ENCODE peak calls at places on chromosomes 4 and X, in six cellular contexts. O, Y, J, D, N and S are unnamed samples.

GRCh38 chr4:1550122-1551070 is 133.7 kb downstream of the FAM53A start:
- DNase-seq in J (no peak), D (no peak), O (peak), N (no peak), Y (no peak), S (no peak)

GRCh38 chr4:123599061-123599919 is 202.7 kb downstream of the SPRY1 start:
- DNase-seq in Y (no peak), J (no peak), O (no peak), D (peak), N (peak), S (no peak)

GRCh38 chr4:4395849-4396627 is 9.1 kb downstream of the NSG1 start:
- DNase-seq in D (peak), N (peak), J (no peak), O (no peak), Y (no peak), S (no peak)

GRCh38 chr4:180618396-180618795 is 1624.8 kb upstream of the TENM3 start:
- DNase-seq in O (no peak), D (no peak), N (no peak), Y (no peak), J (no peak), S (no peak)

GRCh38 chrX:145848857-145849256 is 31.2 kb downstream of the SLITRK2 start:
- DNase-seq in N (no peak), J (no peak), O (no peak), Y (no peak), D (no peak), S (no peak)

GRCh38 chr4:155796031-155796430 is 37.2 kb downstream of the GUCY1B1 start:
- DNase-seq in J (no peak), D (peak), O (no peak), Y (no peak), N (peak), S (no peak)

GRCh38 chr4:44016582-44017421 is 431.8 kb downstream of the KCTD8 start:
- DNase-seq in N (peak), D (peak), O (no peak), Y (peak), J (no peak), S (no peak)

GRCh38 chr4:8112672-8113071 is 45.9 kb downstream of the ABLIM2 start:
- DNase-seq in J (no peak), N (no peak), Y (no peak), D (no peak), O (no peak), S (no peak)

GRCh38 chrX:149491812-149492211 is 13.3 kb downstream of the IDS start:
- DNase-seq in N (no peak), D (peak), Y (no peak), O (no peak), J (no peak), S (no peak)

GRCh38 chr4:76585897-76586360 is 150.9 kb downstream of the SHROOM3 start:
- DNase-seq in N (no peak), J (peak), O (peak), Y (peak), D (peak), S (peak)

GRCh38 chr4:77172336-77172735 is 15.3 kb downstream of the CCNG2 start:
- DNase-seq in N (peak), Y (no peak), D (no peak), J (no peak), O (no peak), S (no peak)

GRCh38 chrX:115606861-115607260 is 45.9 kb downstream of the PLS3 start:
- DNase-seq in N (no peak), O (no peak), Y (no peak), J (no peak), D (no peak), S (no peak)

GRCh38 chr4:36399762-36400353 is 118.4 kb downstream of the DTHD1 start:
- DNase-seq in N (peak), J (no peak), D (peak), Y (no peak), O (no peak), S (no peak)

GRCh38 chr4:28092610-28093009 is 1232.0 kb downstream of the STIM2 start:
- DNase-seq in D (no peak), Y (no peak), O (no peak), J (no peak), N (no peak), S (no peak)

GRCh38 chr4:53476232-53477037 is 99.0 kb downstream of the FIP1L1 start:
- DNase-seq in D (no peak), N (peak), O (peak), Y (no peak), J (peak), S (peak)

GRCh38 chr4:98682719-98683118 is 24.3 kb upstream of the TSPAN5 start:
- DNase-seq in O (no peak), J (no peak), N (peak), Y (no peak), D (no peak), S (no peak)

DNA sequence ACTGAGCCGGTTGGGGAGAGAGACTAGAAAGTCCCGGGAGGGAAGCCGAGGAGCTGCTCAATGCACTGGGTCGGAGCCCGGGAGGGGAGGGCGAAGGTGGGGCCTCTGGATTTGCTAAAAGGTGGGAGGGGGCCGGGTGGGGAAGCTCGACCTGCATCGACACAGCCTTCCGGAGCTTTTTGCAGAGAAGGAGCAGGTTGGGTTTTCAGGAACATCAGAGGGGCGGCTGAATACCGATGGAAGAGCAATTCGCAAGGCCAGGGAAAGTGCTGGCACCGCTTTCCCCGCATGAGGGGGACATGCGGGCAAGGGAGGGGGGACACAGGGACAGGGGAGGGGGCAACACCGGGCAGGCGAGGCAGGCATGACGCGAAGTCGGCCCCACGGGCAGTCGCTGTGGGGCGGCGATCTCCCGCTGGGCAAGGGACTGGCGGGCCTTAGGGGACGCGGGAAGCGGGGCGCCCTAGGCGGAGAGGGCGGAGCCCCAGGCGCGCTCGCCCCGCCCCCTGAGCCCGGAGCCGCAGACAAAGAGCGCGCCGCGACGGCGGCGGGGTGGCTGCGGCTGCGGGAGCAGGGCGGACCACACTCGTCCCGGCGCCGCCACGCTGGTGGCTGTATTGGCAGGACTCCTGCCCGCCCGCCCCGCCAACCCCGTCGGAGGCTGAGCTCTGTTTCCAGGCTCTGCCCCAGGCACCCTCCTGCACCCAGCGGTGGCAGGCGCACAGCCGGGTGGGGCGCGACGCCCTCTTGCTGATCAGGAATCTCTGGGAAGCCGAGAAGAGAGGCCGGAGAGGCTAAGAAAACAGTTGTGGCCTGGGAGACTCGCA is 11.6 kb downstream of the PDZD4 start:
- DNase-seq in Y (no peak), O (peak), J (peak), N (no peak), D (no peak), S (no peak)
- H3K4me3 ChIP-seq in Y (peak), O (peak), J (peak), N (peak), D (peak), S (peak)

GRCh38 chrX:153725039-153725831 is 579 bp downstream of the ABCD1 start:
- DNase-seq in D (no peak), O (no peak), Y (no peak), J (no peak), N (no peak), S (no peak)
- H3K4me3 ChIP-seq in D (peak), O (peak), Y (peak), J (peak), N (peak), S (no peak)

DNA sequence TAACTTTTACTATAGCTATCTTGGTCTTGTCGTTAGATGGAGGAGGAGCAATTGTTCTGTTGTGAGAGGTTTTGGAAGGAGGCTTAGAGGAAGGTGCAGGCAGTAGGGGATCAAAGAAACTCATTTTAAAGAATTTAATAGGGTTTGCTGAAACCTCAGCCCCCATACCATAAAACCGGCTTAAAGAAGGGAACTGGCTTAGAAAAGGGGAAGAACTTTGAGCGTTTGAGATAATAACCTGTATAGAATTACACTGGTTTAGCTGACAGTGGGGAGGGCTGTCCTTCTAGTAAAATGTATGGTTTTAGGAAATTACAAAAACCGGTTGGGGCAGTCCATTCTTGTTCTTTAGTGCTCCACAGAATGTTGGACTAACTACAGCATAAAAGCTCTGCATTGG is 128.1 kb downstream of the KDM6A start:
- DNase-seq in O (no peak), D (no peak), N (no peak), Y (no peak), J (no peak), S (no peak)
- H3K4me3 ChIP-seq in O (no peak), D (no peak), N (no peak), Y (no peak), J (no peak), S (no peak)

DNA sequence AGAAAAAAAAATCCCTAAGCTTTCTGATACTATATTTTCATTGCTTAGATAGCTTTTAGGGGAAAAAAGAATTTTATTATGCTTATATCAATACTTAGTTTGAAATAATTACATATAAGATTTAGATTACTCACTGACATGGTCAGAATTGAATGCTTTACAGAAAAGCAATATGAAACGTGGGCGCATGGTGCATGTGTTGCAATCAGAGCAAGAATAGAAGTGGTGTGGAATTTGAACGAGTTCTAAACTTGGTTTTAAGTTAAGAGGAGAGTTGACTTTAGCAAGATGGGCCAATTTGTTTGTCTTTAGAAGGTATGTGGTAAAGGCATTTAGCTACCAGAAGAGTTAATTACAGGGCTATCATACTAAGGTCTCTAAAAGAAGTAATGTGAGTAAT is 21.4 kb downstream of the OCRL start:
- DNase-seq in Y (no peak), O (no peak), N (no peak), J (no peak), D (no peak), S (no peak)
- H3K4me3 ChIP-seq in Y (no peak), O (no peak), N (no peak), J (no peak), D (no peak), S (no peak)

DNA sequence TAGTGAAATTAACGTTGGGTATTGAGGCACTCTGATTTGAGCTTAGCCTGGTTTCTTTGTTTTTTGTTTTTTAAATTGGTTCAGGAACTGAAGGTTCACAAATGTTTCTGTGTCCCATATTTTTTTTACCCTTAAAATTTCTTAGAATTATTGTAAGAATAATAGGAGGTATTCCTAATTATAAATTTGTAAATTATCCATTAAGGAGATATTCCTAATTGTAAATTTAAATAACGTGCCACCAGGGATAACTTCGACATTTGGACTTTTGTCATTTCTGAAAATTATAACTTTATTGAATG is 1.2 kb downstream of the WWC2 start:
- DNase-seq in J (no peak), D (no peak), O (no peak), Y (no peak), N (no peak), S (no peak)
- H3K4me3 ChIP-seq in J (peak), D (peak), O (peak), Y (peak), N (peak), S (peak)

DNA sequence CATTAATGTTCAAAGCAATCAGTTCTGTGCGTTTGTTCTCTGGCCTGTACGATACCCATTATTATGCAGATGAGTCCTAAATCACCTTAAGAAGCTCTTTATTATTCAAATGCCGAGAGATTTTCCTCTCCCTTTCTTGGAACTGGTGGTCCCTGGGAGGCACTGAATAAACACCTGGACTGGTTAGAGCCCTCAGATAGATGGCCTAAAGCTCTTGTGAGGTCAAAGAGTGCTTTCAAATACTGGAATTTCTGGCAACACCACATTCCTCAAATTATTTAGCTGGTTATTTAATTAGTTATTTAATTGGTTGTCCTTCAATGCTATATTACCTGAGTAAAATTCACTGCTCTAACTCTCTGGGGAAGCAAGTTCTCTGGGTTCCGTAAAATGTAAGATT is 3.0 kb downstream of the ARHGEF38 start:
- DNase-seq in N (no peak), O (no peak), J (no peak), Y (no peak), D (no peak), S (no peak)
- H3K4me3 ChIP-seq in N (no peak), O (no peak), J (no peak), Y (peak), D (no peak), S (no peak)

DNA sequence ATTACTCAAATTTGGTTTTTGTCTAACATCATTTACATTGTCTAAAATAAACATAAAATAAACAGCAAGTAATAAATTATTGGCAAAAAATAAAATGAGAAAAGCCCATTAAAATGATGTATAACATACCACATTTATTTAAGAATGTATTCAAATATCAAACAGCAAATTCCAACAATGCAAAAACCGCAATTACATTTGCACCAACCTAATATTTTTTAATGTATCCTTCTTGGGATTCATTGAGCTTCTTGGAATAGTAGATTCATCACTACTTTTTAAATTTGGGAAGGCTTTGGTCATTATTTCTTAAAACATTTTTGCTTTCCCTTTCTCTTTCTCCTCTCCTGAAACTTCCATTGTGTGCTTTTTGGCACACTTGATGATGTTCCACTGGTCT is 400.2 kb downstream of the MAGEE1 start:
- DNase-seq in J (no peak), Y (no peak), O (no peak), D (no peak), N (no peak), S (no peak)
- H3K4me3 ChIP-seq in J (no peak), Y (no peak), O (no peak), D (no peak), N (no peak), S (no peak)

GRCh38 chr4:100631281-100631968 is 113.6 kb upstream of the EMCN start:
- DNase-seq in J (no peak), O (no peak), Y (no peak), N (no peak), D (no peak), S (no peak)

GRCh38 chr4:100641326-100641725 is 123.5 kb upstream of the EMCN start:
- DNase-seq in D (no peak), N (no peak), J (no peak), O (no peak), Y (no peak), S (no peak)

GRCh38 chr4:100632163-100632562 is 114.3 kb upstream of the EMCN start:
- DNase-seq in N (no peak), O (no peak), J (no peak), D (no peak), Y (no peak), S (no peak)

GRCh38 chr4:100633269-100633668 is 115.4 kb upstream of the EMCN start:
- DNase-seq in D (no peak), Y (no peak), O (no peak), N (no peak), J (no peak), S (no peak)

DNA sequence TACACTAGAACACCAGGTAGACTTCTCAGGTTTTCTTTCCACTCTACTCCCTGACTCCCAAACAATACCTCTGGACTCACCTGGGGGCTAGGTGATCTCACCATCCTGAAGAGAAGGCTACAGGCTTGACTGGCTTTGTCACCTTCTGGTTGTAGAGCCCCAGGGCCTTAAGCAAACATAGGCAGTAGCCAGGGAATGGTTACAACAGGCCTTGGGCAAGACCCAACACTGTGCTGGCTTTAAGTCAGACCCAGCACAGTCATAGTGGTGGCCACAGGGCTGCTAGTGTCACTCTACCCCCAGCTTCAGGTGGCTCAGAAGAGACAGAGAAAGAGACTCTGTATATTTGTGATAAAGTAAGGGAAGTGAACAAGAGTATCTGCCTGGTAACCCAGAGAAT is 118.1 kb upstream of the EMCN start:
- DNase-seq in N (no peak), Y (no peak), O (no peak), J (no peak), D (no peak), S (no peak)
- H3K4me3 ChIP-seq in N (no peak), Y (no peak), O (no peak), J (no peak), D (no peak), S (no peak)